ENCODE peak calls at places on chromosome 7, in six cellular contexts. D, P, W, F, S and B are unnamed samples. For H3K36me3, the result is how much of the 10 kb centered on the place peaks cover.

GRCh38 chr7:43767311-43767710 is 8.8 kb downstream of the BLVRA start:
- DNase-seq in D (no peak), P (no peak), W (no peak), F (no peak), S (no peak), B (no peak)

GRCh38 chr7:7490003-7490402 is 45.7 kb downstream of the COL28A1 start:
- DNase-seq in D (no peak), P (no peak), W (no peak), F (no peak), S (no peak), B (no peak)

GRCh38 chr7:102287465-102288146 is 938 bp downstream of the SH2B2 start:
- DNase-seq in D (no peak), P (no peak), W (no peak), F (peak), S (no peak), B (peak)

GRCh38 chr7:64872351-64872750 is 30.7 kb upstream of the ZNF273 start:
- DNase-seq in D (no peak), P (no peak), W (no peak), F (no peak), S (no peak), B (no peak)

GRCh38 chr7:77479536-77480088 is 57.5 kb upstream of the PTPN12 start:
- DNase-seq in D (no peak), P (no peak), W (no peak), F (no peak), S (peak), B (no peak)

GRCh38 chr7:29609162-29610030 is 45.8 kb downstream of the PRR15 start:
- DNase-seq in D (no peak), P (peak), W (no peak), F (no peak), S (no peak), B (peak)

GRCh38 chr7:158396301-158396905 is 191.2 kb downstream of the PTPRN2 start:
- DNase-seq in D (no peak), P (no peak), W (no peak), F (no peak), S (no peak), B (no peak)

GRCh38 chr7:78081888-78082287 is 283.3 kb downstream of the PHTF2 start:
- DNase-seq in D (no peak), P (no peak), W (no peak), F (no peak), S (no peak), B (no peak)

GRCh38 chr7:76257973-76258372 is 44.5 kb upstream of the HSPB1 start:
- DNase-seq in D (no peak), P (no peak), W (no peak), F (no peak), S (no peak), B (no peak)

GRCh38 chr7:17275749-17276671 is 22.4 kb upstream of the AHR start:
- DNase-seq in D (peak), P (peak), W (no peak), F (no peak), S (peak), B (no peak)

GRCh38 chr7:15891151-15891842 is 204.8 kb upstream of the MEOX2 start:
- DNase-seq in D (no peak), P (peak), W (no peak), F (no peak), S (peak), B (no peak)

GRCh38 chr7:4164556-4164955 is 517.5 kb upstream of the FOXK1 start:
- DNase-seq in D (no peak), P (no peak), W (no peak), F (no peak), S (no peak), B (no peak)

GRCh38 chr7:149355390-149356048 is 93.5 kb downstream of the ZNF783 start:
- DNase-seq in D (peak), P (peak), W (no peak), F (no peak), S (no peak), B (peak)

GRCh38 chr7:3605222-3605621 is 304.2 kb downstream of the SDK1 start:
- DNase-seq in D (peak), P (peak), W (no peak), F (no peak), S (peak), B (no peak)

GRCh38 chr7:116258734-116259133 is 48.4 kb downstream of the TES start:
- DNase-seq in D (no peak), P (peak), W (no peak), F (no peak), S (peak), B (peak)

GRCh38 chr7:121076350-121077164 is 88.0 kb downstream of the CPED1 start:
- DNase-seq in D (no peak), P (peak), W (no peak), F (no peak), S (peak), B (no peak)

GRCh38 chr7:75642810-75643486 is 95.8 kb downstream of the HIP1 start:
- DNase-seq in D (peak), P (peak), W (peak), F (peak), S (peak), B (no peak)

GRCh38 chr7:53609185-53609584 is 573.8 kb downstream of the POM121L12 start:
- DNase-seq in D (no peak), P (no peak), W (no peak), F (no peak), S (no peak), B (no peak)

GRCh38 chr7:11331128-11332102 is 357.7 kb downstream of the PHF14 start:
- DNase-seq in D (no peak), P (no peak), W (no peak), F (no peak), S (no peak), B (no peak)

GRCh38 chr7:50832744-50833143 is 50.0 kb upstream of the GRB10 start:
- DNase-seq in D (peak), P (peak), W (no peak), F (no peak), S (peak), B (no peak)

GRCh38 chr7:3029138-3029537 is 14.5 kb downstream of the CARD11 start:
- DNase-seq in D (no peak), P (no peak), W (no peak), F (no peak), S (no peak), B (no peak)

GRCh38 chr7:14457567-14458453 is 444.7 kb downstream of the DGKB start:
- DNase-seq in D (peak), P (peak), W (peak), F (peak), S (peak), B (no peak)
- H3K4me3 ChIP-seq in D (no peak), P (no peak), W (no peak), F (no peak), S (no peak), B (no peak)

GRCh38 chr7:70298780-70299446 is 700.6 kb downstream of the AUTS2 start:
- DNase-seq in D (no peak), P (no peak), W (no peak), F (no peak), S (no peak), B (no peak)

GRCh38 chr7:70289067-70289466 is 690.8 kb downstream of the AUTS2 start:
- DNase-seq in D (no peak), P (peak), W (no peak), F (no peak), S (no peak), B (no peak)

GRCh38 chr7:70299447-70299807 is 701.2 kb downstream of the AUTS2 start:
- DNase-seq in D (no peak), P (no peak), W (no peak), F (no peak), S (no peak), B (no peak)

GRCh38 chr7:70294512-70294911 is 696.2 kb downstream of the AUTS2 start:
- DNase-seq in D (no peak), P (no peak), W (no peak), F (no peak), S (no peak), B (no peak)
- TF ChIP-seq CTCF in D (no peak), P (no peak), W (no peak), F (no peak), S (no peak), B (no peak)

GRCh38 chr7:106870528-106870927 is 5.4 kb downstream of the PIK3CG start:
- DNase-seq in D (no peak), P (no peak), W (no peak), F (no peak), S (no peak), B (no peak)
- H3K36me3 ChIP-seq in D (under half), P (under half), W (under half), F (under half), S (under half), B (under half)

GRCh38 chr7:135664046-135664589 is 1.8 kb downstream of the STMP1 start:
- DNase-seq in D (no peak), P (peak), W (no peak), F (no peak), S (peak), B (no peak)
- H3K4me3 ChIP-seq in D (no peak), P (peak), W (no peak), F (peak), S (no peak), B (no peak)

GRCh38 chr7:86968618-86969017 is 90.8 kb downstream of the ELAPOR2 start:
- DNase-seq in D (no peak), P (no peak), W (no peak), F (no peak), S (no peak), B (peak)
- TF ChIP-seq CTCF in D (no peak), P (no peak), W (no peak), F (no peak), S (no peak), B (no peak)

GRCh38 chr7:87870471-87870870 is 5.7 kb downstream of the SLC25A40 start:
- DNase-seq in D (no peak), P (no peak), W (no peak), F (no peak), S (no peak), B (no peak)
- H3K36me3 ChIP-seq in D (under half), P (under half), W (under half), F (under half), S (under half), B (under half)

GRCh38 chr7:42432644-42433043 is 195.6 kb upstream of the GLI3 start:
- DNase-seq in D (no peak), P (no peak), W (no peak), F (no peak), S (no peak), B (peak)

GRCh38 chr7:42426163-42426562 is 189.2 kb upstream of the GLI3 start:
- DNase-seq in D (no peak), P (peak), W (no peak), F (no peak), S (peak), B (no peak)

GRCh38 chr7:42431873-42432272 is 194.9 kb upstream of the GLI3 start:
- DNase-seq in D (no peak), P (no peak), W (no peak), F (no peak), S (no peak), B (no peak)

DNA sequence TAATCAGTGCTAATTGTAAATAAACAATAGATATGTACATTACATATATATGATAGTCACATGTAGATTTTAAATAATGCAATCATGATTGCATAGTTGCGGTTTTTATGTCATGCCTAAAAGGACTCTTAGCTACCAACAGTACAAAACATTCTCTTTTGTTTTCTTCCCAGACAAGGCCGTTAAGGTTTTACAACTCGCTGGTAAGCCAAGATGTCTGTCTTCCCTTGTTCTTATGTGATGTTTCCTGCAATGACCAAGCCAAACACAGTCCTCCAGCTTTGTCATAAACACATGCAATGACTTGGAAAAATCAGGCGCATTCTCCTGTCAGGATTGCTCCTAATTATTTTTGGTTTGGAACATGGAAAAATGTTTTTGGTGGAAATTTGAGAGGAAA is 192.3 kb upstream of the GLI3 start:
- DNase-seq in D (no peak), P (no peak), W (no peak), F (no peak), S (no peak), B (no peak)
- H3K4me3 ChIP-seq in D (no peak), P (no peak), W (no peak), F (no peak), S (no peak), B (no peak)

DNA sequence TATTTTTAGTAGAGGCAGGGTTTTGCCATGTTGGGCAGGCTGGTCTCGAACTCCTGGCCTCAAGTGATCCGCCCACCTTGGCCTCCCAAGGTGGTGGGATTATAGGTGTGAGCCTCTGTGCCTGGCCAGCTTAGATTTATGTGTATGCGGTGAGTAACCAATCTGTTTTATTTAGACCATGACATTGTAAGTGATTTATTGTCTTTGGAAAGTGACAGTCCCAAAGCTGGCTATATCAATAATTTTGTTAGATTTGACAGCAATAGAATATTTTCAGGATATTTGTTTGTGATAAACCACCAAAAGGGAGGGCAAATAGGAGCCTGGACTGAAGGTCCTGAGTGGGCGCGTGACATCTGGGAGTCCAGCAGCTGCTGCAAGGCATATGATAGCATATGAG is 75.7 kb downstream of the XRCC2 start:
- DNase-seq in D (no peak), P (no peak), W (no peak), F (no peak), S (no peak), B (no peak)
- TF ChIP-seq CTCF in D (no peak), P (no peak), W (no peak), F (no peak), S (no peak), B (no peak)

GRCh38 chr7:66778201-66778600 is 37.7 kb downstream of the RABGEF1 start:
- DNase-seq in D (no peak), P (peak), W (no peak), F (no peak), S (peak), B (no peak)
- H3K36me3 ChIP-seq in D (under half), P (under half), W (under half), F (under half), S (under half), B (under half)

GRCh38 chr7:100685631-100686145 is 8.4 kb downstream of the GIGYF1 start:
- DNase-seq in D (no peak), P (no peak), W (no peak), F (no peak), S (no peak), B (no peak)

GRCh38 chr7:100687261-100687660 is 6.8 kb downstream of the GIGYF1 start:
- DNase-seq in D (no peak), P (no peak), W (no peak), F (no peak), S (no peak), B (no peak)

GRCh38 chr7:100686201-100686821 is 7.7 kb downstream of the GIGYF1 start:
- DNase-seq in D (no peak), P (no peak), W (no peak), F (no peak), S (no peak), B (no peak)

GRCh38 chr7:100687740-100688592 is 6.1 kb downstream of the GIGYF1 start:
- DNase-seq in D (no peak), P (peak), W (no peak), F (no peak), S (peak), B (no peak)

DNA sequence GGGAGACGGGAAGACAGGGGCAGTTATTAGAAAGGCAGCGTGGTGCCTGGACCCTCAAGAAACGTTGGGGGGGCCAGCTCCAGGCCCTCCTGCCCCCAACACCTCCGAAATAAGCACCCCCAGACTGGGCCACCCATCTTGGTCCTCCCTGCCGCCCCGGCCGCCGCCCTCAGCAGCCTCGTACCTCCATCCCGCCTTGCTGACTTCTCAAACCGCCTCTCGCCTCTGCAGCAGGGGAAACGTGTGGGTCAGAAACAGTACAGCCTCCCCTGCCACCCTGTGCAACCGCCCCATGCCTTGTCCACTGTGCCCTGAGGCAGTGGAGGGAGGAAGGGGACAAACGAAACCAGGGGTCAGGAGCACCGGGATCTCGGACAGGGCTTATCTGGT is 7.2 kb downstream of the GIGYF1 start:
- DNase-seq in D (no peak), P (no peak), W (no peak), F (no peak), S (no peak), B (no peak)
- H3K4me3 ChIP-seq in D (no peak), P (no peak), W (no peak), F (no peak), S (no peak), B (no peak)